ENCODE peak calls at places on chromosomes 6 and 20, in four cellular contexts. F is progenitor cell of endocrine pancreas, P is GM12865, A is glutamatergic neuron. R is an unnamed sample.

GRCh38 chr20:51373713-51374481 is 168.6 kb downstream of the NFATC2 start:
- DNase-seq in P (no peak), F (no peak), A (no peak), R (no peak)

GRCh38 chr6:113858067-113858604 is 991 bp downstream of the MARCKS start:
- DNase-seq in P (peak), F (peak), A (peak), R (peak)

GRCh38 chr6:148780918-148781436 is 34.1 kb downstream of the UST start:
- DNase-seq in P (peak), F (no peak), A (no peak), R (no peak)

GRCh38 chr6:154361476-154361875 is 4.9 kb upstream of the IPCEF1 start:
- DNase-seq in A (no peak), F (no peak), P (no peak), R (no peak)

GRCh38 chr6:18536693-18537092 is 149.5 kb downstream of the RNF144B start:
- DNase-seq in P (no peak), F (no peak), A (no peak), R (no peak)

GRCh38 chr6:119463081-119463626 is 113.6 kb upstream of the MAN1A1 start:
- DNase-seq in F (no peak), P (peak), A (no peak), R (no peak)

GRCh38 chr6:113328886-113329381 is 528.2 kb upstream of the MARCKS start:
- DNase-seq in P (no peak), F (no peak), A (no peak), R (no peak)

GRCh38 chr6:84284428-84285033 is 57.1 kb upstream of the CEP162 start:
- DNase-seq in A (peak), F (no peak), P (peak), R (peak)

GRCh38 chr6:110345025-110345424 is 13.1 kb downstream of the METTL24 start:
- DNase-seq in F (no peak), P (no peak), A (no peak), R (no peak)

GRCh38 chr6:3419624-3420272 is 37.1 kb downstream of the SLC22A23 start:
- DNase-seq in F (no peak), P (no peak), A (no peak), R (no peak)

GRCh38 chr20:37145014-37145413 is 34.1 kb upstream of the RPN2 start:
- DNase-seq in A (no peak), P (no peak), F (no peak), R (no peak)

GRCh38 chr6:48109902-48110301 is 1.1 kb downstream of the PTCHD4 start:
- DNase-seq in P (no peak), F (no peak), A (no peak), R (no peak)

GRCh38 chr6:165872311-165872710 is 209.3 kb upstream of the PDE10A start:
- DNase-seq in A (no peak), F (no peak), P (no peak), R (no peak)

GRCh38 chr6:112640895-112641294 is 293.8 kb downstream of the RFPL4B start:
- DNase-seq in F (no peak), P (no peak), A (no peak), R (no peak)